ENCODE peak calls at places on chromosomes 2 and 18, in six cellular contexts. One of them, this sample, is unnamed.

GRCh38 chr18:487371-487770 is 13.1 kb downstream of the COLEC12 start:
- DNase-seq in endodermal cell: no peak
- DNase-seq in AG10803: no peak
- DNase-seq in lower lobe of right lung: no peak
- DNase-seq in HFFc6: no peak
- DNase-seq in RWPE2: no peak
- DNase-seq in this sample: no peak

GRCh38 chr18:79760881-79761280 is 36.9 kb upstream of the KCNG2 start:
- DNase-seq in endodermal cell: no peak
- DNase-seq in AG10803: no peak
- DNase-seq in lower lobe of right lung: no peak
- DNase-seq in HFFc6: no peak
- DNase-seq in RWPE2: no peak
- DNase-seq in this sample: no peak

GRCh38 chr2:60463249-60463648 is 90.2 kb downstream of the BCL11A start:
- DNase-seq in endodermal cell: no peak
- DNase-seq in AG10803: peak; percentile 45
- DNase-seq in lower lobe of right lung: no peak
- DNase-seq in HFFc6: no peak
- DNase-seq in RWPE2: no peak
- DNase-seq in this sample: no peak

GRCh38 chr2:23528171-23528570 is 143.2 kb downstream of the KLHL29 start:
- DNase-seq in endodermal cell: no peak
- DNase-seq in AG10803: no peak
- DNase-seq in lower lobe of right lung: no peak
- DNase-seq in HFFc6: no peak
- DNase-seq in RWPE2: no peak
- DNase-seq in this sample: no peak

GRCh38 chr2:100978582-100979051 is 23.5 kb upstream of the RPL31 start:
- DNase-seq in endodermal cell: no peak
- DNase-seq in AG10803: peak; percentile 59
- DNase-seq in lower lobe of right lung: no peak
- DNase-seq in HFFc6: peak; percentile 48
- DNase-seq in RWPE2: no peak
- DNase-seq in this sample: no peak

GRCh38 chr2:222613715-222614331 is 42.1 kb downstream of the FARSB start:
- DNase-seq in endodermal cell: peak; percentile 50
- DNase-seq in AG10803: peak; percentile 60
- DNase-seq in lower lobe of right lung: no peak
- DNase-seq in HFFc6: peak; percentile 31
- DNase-seq in RWPE2: no peak
- DNase-seq in this sample: peak; percentile 11

GRCh38 chr2:239275037-239275685 is 125.7 kb downstream of the HDAC4 start:
- DNase-seq in endodermal cell: peak; percentile 43
- DNase-seq in AG10803: peak; percentile 98
- DNase-seq in lower lobe of right lung: peak; percentile 81
- DNase-seq in HFFc6: peak; percentile 98
- DNase-seq in RWPE2: peak; percentile 88
- DNase-seq in this sample: peak; percentile 86

GRCh38 chr2:142095647-142096046 is 35.2 kb downstream of the LRP1B start:
- DNase-seq in endodermal cell: no peak
- DNase-seq in AG10803: no peak
- DNase-seq in lower lobe of right lung: no peak
- DNase-seq in HFFc6: no peak
- DNase-seq in RWPE2: no peak
- DNase-seq in this sample: no peak

GRCh38 chr18:44979813-44980212 is 299.1 kb downstream of the SETBP1 start:
- DNase-seq in endodermal cell: no peak
- DNase-seq in AG10803: no peak
- DNase-seq in lower lobe of right lung: no peak
- DNase-seq in HFFc6: no peak
- DNase-seq in RWPE2: no peak
- DNase-seq in this sample: no peak

GRCh38 chr18:31783059-31783458 is 22.4 kb upstream of the SLC25A52 start:
- DNase-seq in endodermal cell: no peak
- DNase-seq in AG10803: no peak
- DNase-seq in lower lobe of right lung: no peak
- DNase-seq in HFFc6: no peak
- DNase-seq in RWPE2: no peak
- DNase-seq in this sample: no peak

GRCh38 chr2:53210538-53210937 is 557.1 kb upstream of the CHAC2 start:
- DNase-seq in endodermal cell: no peak
- DNase-seq in AG10803: no peak
- DNase-seq in lower lobe of right lung: no peak
- DNase-seq in HFFc6: no peak
- DNase-seq in RWPE2: no peak
- DNase-seq in this sample: no peak

GRCh38 chr18:62777814-62778213 is 62.5 kb downstream of the PHLPP1 start:
- DNase-seq in endodermal cell: no peak
- DNase-seq in AG10803: no peak
- DNase-seq in lower lobe of right lung: no peak
- DNase-seq in HFFc6: no peak
- DNase-seq in RWPE2: no peak
- DNase-seq in this sample: no peak

GRCh38 chr2:186460465-186460864 is 25.6 kb upstream of the ZC3H15 start:
- DNase-seq in endodermal cell: no peak
- DNase-seq in AG10803: peak; percentile 24
- DNase-seq in lower lobe of right lung: no peak
- DNase-seq in HFFc6: no peak
- DNase-seq in RWPE2: no peak
- DNase-seq in this sample: no peak

GRCh38 chr2:32777714-32778113 is 149.9 kb downstream of the TTC27 start:
- DNase-seq in endodermal cell: no peak
- DNase-seq in AG10803: no peak
- DNase-seq in lower lobe of right lung: no peak
- DNase-seq in HFFc6: no peak
- DNase-seq in RWPE2: no peak
- DNase-seq in this sample: no peak

GRCh38 chr2:144607899-144608477 is 88.1 kb upstream of the ZEB2 start:
- DNase-seq in endodermal cell: no peak
- DNase-seq in AG10803: peak; percentile 49
- DNase-seq in lower lobe of right lung: peak; percentile 52
- DNase-seq in HFFc6: no peak
- DNase-seq in RWPE2: no peak
- DNase-seq in this sample: no peak

GRCh38 chr18:47422524-47422923 is 171.1 kb upstream of the SKOR2 start:
- DNase-seq in endodermal cell: peak; percentile 80
- DNase-seq in AG10803: peak; percentile 33
- DNase-seq in lower lobe of right lung: no peak
- DNase-seq in HFFc6: no peak
- DNase-seq in RWPE2: no peak
- DNase-seq in this sample: no peak

GRCh38 chr18:58058720-58059119 is 14.7 kb downstream of the NEDD4L start:
- DNase-seq in endodermal cell: no peak
- DNase-seq in AG10803: no peak
- DNase-seq in lower lobe of right lung: no peak
- DNase-seq in HFFc6: no peak
- DNase-seq in RWPE2: no peak
- DNase-seq in this sample: no peak

GRCh38 chr2:96700086-96700485 is 39.8 kb downstream of the LMAN2L start:
- DNase-seq in endodermal cell: no peak
- DNase-seq in AG10803: no peak
- DNase-seq in lower lobe of right lung: no peak
- DNase-seq in HFFc6: no peak
- DNase-seq in RWPE2: no peak
- DNase-seq in this sample: no peak

GRCh38 chr2:149225446-149225845 is 104.9 kb upstream of the LYPD6 start:
- DNase-seq in endodermal cell: no peak
- DNase-seq in AG10803: no peak
- DNase-seq in lower lobe of right lung: no peak
- DNase-seq in HFFc6: no peak
- DNase-seq in RWPE2: no peak
- DNase-seq in this sample: no peak

GRCh38 chr2:2721296-2721835 is 390.3 kb upstream of the MYT1L start:
- DNase-seq in endodermal cell: no peak
- DNase-seq in AG10803: no peak
- DNase-seq in lower lobe of right lung: peak; percentile 36
- DNase-seq in HFFc6: no peak
- DNase-seq in RWPE2: peak; percentile 47
- DNase-seq in this sample: no peak
- TF ChIP-seq CTCF in endodermal cell: no peak
- TF ChIP-seq CTCF in AG10803: no peak
- TF ChIP-seq CTCF in lower lobe of right lung: no peak
- TF ChIP-seq CTCF in HFFc6: no peak
- TF ChIP-seq CTCF in RWPE2: no peak
- TF ChIP-seq CTCF in this sample: no peak

DNA sequence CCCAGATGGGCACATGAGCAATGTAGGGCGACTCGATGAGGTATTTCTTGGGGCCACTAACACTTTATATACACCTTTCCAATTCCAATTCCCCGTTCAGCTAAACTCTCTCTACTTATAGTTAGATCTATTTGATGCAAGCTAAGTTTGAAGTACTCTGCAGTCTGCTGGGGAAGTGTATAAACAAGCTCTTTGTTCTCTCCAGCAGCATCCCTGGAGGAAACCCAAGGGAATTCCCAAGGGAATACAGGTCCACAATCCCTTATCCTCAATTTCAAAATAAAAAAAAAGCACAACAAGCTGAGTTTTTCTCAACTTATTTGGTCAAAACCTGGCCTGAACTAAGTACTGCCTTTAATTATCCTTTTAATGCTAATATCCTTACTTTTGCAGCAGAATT is 433.3 kb downstream of the NBAS start:
- DNase-seq in endodermal cell: no peak
- DNase-seq in AG10803: no peak
- DNase-seq in lower lobe of right lung: no peak
- DNase-seq in HFFc6: no peak
- DNase-seq in RWPE2: no peak
- DNase-seq in this sample: no peak
- TF ChIP-seq CTCF in endodermal cell: no peak
- TF ChIP-seq CTCF in AG10803: no peak
- TF ChIP-seq CTCF in lower lobe of right lung: no peak
- TF ChIP-seq CTCF in HFFc6: no peak
- TF ChIP-seq CTCF in RWPE2: no peak
- TF ChIP-seq CTCF in this sample: no peak

GRCh38 chr2:241836257-241836656 is 22.4 kb downstream of the PDCD1 start:
- DNase-seq in endodermal cell: no peak
- DNase-seq in AG10803: no peak
- DNase-seq in lower lobe of right lung: no peak
- DNase-seq in HFFc6: no peak
- DNase-seq in RWPE2: no peak
- DNase-seq in this sample: no peak
- TF ChIP-seq CTCF in endodermal cell: no peak
- TF ChIP-seq CTCF in AG10803: no peak
- TF ChIP-seq CTCF in lower lobe of right lung: no peak
- TF ChIP-seq CTCF in HFFc6: peak; percentile 51
- TF ChIP-seq CTCF in RWPE2: no peak
- TF ChIP-seq CTCF in this sample: no peak

GRCh38 chr18:28771849-28772248 is 594.9 kb upstream of the CDH2 start:
- DNase-seq in endodermal cell: no peak
- DNase-seq in AG10803: no peak
- DNase-seq in lower lobe of right lung: no peak
- DNase-seq in HFFc6: no peak
- DNase-seq in RWPE2: no peak
- DNase-seq in this sample: no peak
- TF ChIP-seq CTCF in endodermal cell: no peak
- TF ChIP-seq CTCF in AG10803: no peak
- TF ChIP-seq CTCF in lower lobe of right lung: no peak
- TF ChIP-seq CTCF in HFFc6: no peak
- TF ChIP-seq CTCF in RWPE2: no peak
- TF ChIP-seq CTCF in this sample: no peak

DNA sequence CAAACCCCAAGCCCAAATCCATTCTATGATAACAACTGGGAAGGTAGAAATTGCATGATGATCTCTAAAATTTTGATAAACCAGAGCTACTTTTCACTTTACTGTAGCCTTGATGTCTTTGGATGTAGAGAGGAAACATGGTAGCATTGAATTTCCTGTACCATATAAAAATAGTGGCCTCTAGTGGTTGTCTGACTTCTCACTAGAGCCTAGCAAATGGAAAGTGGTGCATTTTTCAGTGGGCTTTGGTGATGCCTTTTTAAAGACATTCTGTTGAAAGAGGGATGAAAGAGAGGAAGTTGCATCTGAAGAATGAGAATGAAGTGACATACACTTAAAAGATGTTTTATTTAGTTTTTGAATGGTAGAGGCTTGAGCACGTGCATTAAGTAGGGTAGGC is 662.2 kb downstream of the XIRP2 start:
- DNase-seq in endodermal cell: no peak
- DNase-seq in AG10803: no peak
- DNase-seq in lower lobe of right lung: no peak
- DNase-seq in HFFc6: no peak
- DNase-seq in RWPE2: no peak
- DNase-seq in this sample: no peak
- TF ChIP-seq CTCF in endodermal cell: peak; percentile 84
- TF ChIP-seq CTCF in AG10803: peak; percentile 41
- TF ChIP-seq CTCF in lower lobe of right lung: peak; percentile 12
- TF ChIP-seq CTCF in HFFc6: peak; percentile 48
- TF ChIP-seq CTCF in RWPE2: peak; percentile 50
- TF ChIP-seq CTCF in this sample: peak; percentile 26

GRCh38 chr2:7012141-7012809 is 95.1 kb downstream of the RNF144A start:
- DNase-seq in endodermal cell: no peak
- DNase-seq in AG10803: peak; percentile 49
- DNase-seq in lower lobe of right lung: no peak
- DNase-seq in HFFc6: no peak
- DNase-seq in RWPE2: no peak
- DNase-seq in this sample: no peak

GRCh38 chr2:7013761-7014160 is 96.5 kb downstream of the RNF144A start:
- DNase-seq in endodermal cell: no peak
- DNase-seq in AG10803: no peak
- DNase-seq in lower lobe of right lung: no peak
- DNase-seq in HFFc6: no peak
- DNase-seq in RWPE2: no peak
- DNase-seq in this sample: no peak

GRCh38 chr2:7016120-7016519 is 98.9 kb downstream of the RNF144A start:
- DNase-seq in endodermal cell: no peak
- DNase-seq in AG10803: no peak
- DNase-seq in lower lobe of right lung: no peak
- DNase-seq in HFFc6: no peak
- DNase-seq in RWPE2: no peak
- DNase-seq in this sample: no peak

GRCh38 chr2:7015007-7015950 is 98.1 kb downstream of the RNF144A start:
- DNase-seq in endodermal cell: peak; percentile 15
- DNase-seq in AG10803: no peak
- DNase-seq in lower lobe of right lung: no peak
- DNase-seq in HFFc6: no peak
- DNase-seq in RWPE2: no peak
- DNase-seq in this sample: no peak

DNA sequence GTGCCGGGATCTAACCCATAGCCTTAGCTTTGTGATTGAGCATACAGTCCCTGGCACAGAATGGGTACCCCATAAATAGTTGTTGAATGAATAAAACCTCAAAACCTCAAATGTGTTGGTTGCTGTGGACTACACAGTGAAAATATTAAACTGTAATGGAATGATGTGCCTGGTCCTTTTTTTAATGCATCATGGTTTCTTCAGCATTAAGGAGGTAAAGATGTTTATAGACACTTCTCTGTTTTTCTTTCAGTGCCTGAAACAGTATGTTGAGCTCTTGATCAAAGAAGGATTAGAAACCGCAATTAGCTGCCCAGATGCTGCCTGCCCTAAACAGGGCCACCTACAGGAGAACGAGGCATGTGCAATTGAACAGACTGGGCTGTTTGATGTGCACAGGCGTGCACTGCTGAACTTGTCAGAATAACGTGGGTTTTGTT is 97.0 kb downstream of the RNF144A start:
- DNase-seq in endodermal cell: peak; percentile 70
- DNase-seq in AG10803: peak; percentile 61
- DNase-seq in lower lobe of right lung: no peak
- DNase-seq in HFFc6: no peak
- DNase-seq in RWPE2: no peak
- DNase-seq in this sample: peak; percentile 41
- TF ChIP-seq CTCF in endodermal cell: peak; percentile 81
- TF ChIP-seq CTCF in AG10803: peak; percentile 52
- TF ChIP-seq CTCF in lower lobe of right lung: peak; percentile 42
- TF ChIP-seq CTCF in HFFc6: no peak
- TF ChIP-seq CTCF in RWPE2: no peak
- TF ChIP-seq CTCF in this sample: no peak

This sample was measured in activated CD8-positive, alpha-beta T cell treated with anti-CD3 and anti-CD28 coated beads for 36 hours.